ENCODE peak calls at places on chromosomes 16 and 17, in seven cellular contexts. Y is H9, I is H1, Q is mesendoderm, J is IMR-90, P is mesenchymal stem cell, K is trophoblast cell. S is an unnamed sample. For H3K4me1, the result is how much of the 10 kb centered on the place peaks cover.

GRCh38 chr16:84874983-84875382 is 55.2 kb downstream of the CRISPLD2 start:
- DNase-seq in Y (no peak), I (no peak), Q (no peak), J (peak), P (peak), K (no peak), S (no peak)

GRCh38 chr16:4517812-4518211 is 20.8 kb downstream of the CDIP1 start:
- DNase-seq in Y (peak), I (no peak), Q (peak), J (peak), P (peak), K (no peak), S (peak)

GRCh38 chr17:67125924-67126323 is 81.6 kb downstream of the CACNG1 start:
- DNase-seq in Y (no peak), I (no peak), Q (peak), J (no peak), P (no peak), K (peak), S (no peak)

GRCh38 chr16:50485232-50485631 is 63.0 kb upstream of the NKD1 start:
- DNase-seq in Y (no peak), I (no peak), Q (no peak), J (no peak), P (no peak), K (no peak), S (no peak)

GRCh38 chr17:61063528-61063927 is 336.1 kb upstream of the TBX2 start:
- DNase-seq in Y (no peak), I (no peak), Q (no peak), J (no peak), P (no peak), K (no peak), S (no peak)

GRCh38 chr16:50273382-50273690 is 7.0 kb downstream of the ADCY7 start:
- DNase-seq in Y (no peak), I (no peak), Q (no peak), J (no peak), P (no peak), K (no peak), S (no peak)

GRCh38 chr17:49783051-49783715 is 5.3 kb upstream of the KAT7 start:
- DNase-seq in Y (no peak), I (no peak), Q (no peak), J (no peak), P (no peak), K (no peak), S (no peak)

GRCh38 chr17:75720656-75721462 is at the start of gene ITGB4:
- DNase-seq in Y (peak), I (peak), Q (peak), J (no peak), P (no peak), K (peak), S (peak)

GRCh38 chr17:33284022-33284421 is 9.1 kb downstream of the ASIC2 start:
- DNase-seq in Y (no peak), I (no peak), Q (no peak), J (peak), P (peak), K (no peak), S (no peak)

GRCh38 chr16:80935691-80936090 is 71.0 kb downstream of the CMC2 start:
- DNase-seq in Y (no peak), I (no peak), Q (no peak), J (no peak), P (no peak), K (no peak), S (no peak)

GRCh38 chr17:79715318-79716182 is 15.2 kb upstream of the ENPP7 start:
- DNase-seq in Y (no peak), I (no peak), Q (no peak), J (no peak), P (no peak), K (no peak), S (no peak)

GRCh38 chr16:24845726-24846547 is at the start of gene SLC5A11:
- DNase-seq in Y (no peak), I (no peak), Q (no peak), J (no peak), P (no peak), K (no peak), S (no peak)

DNA sequence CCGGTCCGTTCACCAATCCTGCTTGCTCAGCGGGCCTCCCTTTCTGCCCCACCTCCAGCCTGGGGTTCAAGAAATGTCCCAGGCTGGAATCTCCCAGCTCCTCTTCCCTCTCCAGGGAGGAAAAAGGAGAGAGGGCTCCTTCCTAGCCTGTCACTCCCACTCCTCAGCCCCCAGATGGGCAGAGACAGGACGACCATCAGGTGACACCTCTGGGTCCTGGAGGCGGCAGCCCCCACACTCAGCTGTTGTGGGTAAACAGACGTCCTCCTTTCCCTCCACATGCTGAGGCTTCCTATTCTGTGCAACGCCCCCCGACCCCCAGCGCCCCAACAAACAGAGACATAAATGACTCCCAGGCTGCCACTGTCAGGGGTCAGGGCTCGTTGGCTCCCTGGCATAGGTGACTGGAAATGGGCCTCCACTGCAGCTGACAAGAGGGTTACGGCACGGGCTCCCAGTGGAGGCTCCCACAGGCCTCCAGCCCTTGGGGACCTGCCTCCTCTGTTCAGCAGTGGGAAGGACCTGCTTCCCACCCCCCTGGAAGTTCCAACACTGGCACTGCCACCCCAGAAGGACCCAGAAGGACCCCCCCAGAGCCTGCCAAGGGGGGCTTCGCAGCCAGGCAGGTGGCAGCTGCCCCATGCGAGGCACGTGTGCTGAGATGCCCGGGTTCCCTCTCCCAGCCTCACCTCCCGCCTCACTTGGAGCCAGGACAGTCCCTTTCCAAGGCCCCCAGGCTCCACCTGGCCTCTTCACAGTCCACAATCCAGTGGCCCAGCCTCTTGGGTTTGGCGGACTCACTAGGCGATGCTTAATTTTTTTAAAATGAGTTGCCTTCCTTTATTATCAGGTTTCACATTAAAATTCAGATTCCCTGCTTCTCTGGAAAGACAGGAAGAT is 232.3 kb downstream of the KATNIP start:
- DNase-seq in Y (no peak), I (no peak), Q (no peak), J (no peak), P (no peak), K (no peak), S (no peak)
- H3K4me1 ChIP-seq in Y (under half), I (under half), Q (under half), J (under half), P (under half), K (under half), S (under half)

DNA sequence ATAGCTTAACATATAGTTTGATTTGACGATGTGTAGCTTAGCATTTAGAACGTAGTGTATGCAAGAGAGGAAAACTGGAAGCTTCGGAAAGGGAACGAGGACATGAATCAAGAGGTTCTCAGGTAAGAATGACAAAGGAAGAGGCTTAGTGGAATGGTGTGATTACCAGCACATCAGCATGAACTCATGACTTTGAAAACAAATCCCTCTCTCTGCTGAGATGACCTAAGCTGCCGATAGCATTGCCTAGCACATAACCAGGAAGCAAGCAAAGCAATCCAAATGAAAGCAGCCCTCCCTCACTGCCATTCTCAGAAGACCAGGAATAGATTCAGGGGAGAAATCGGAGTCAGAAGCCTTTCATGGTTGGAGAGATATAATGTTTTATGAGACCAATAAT is 51.3 kb upstream of the CCL1 start:
- DNase-seq in Y (peak), I (no peak), Q (peak), J (no peak), P (no peak), K (no peak), S (no peak)
- H2AK5ac ChIP-seq in Y (no peak), I (no peak), Q (no peak), J (no peak), P (no peak), K (no peak), S (no peak)

GRCh38 chr16:2474877-2475412 is at the start of gene TBC1D24:
- DNase-seq in Y (peak), I (no peak), Q (peak), J (peak), P (peak), K (peak), S (peak)
- H3K4me1 ChIP-seq in Y (under half), I (under half), Q (under half), J (under half), P (under half), K (under half), S (under half)

GRCh38 chr16:14374451-14375131 is 255.5 kb downstream of the PARN start:
- DNase-seq in Y (no peak), I (no peak), Q (no peak), J (no peak), P (no peak), K (peak), S (no peak)
- H2AK5ac ChIP-seq in Y (no peak), I (no peak), Q (no peak), J (no peak), P (peak), K (no peak), S (peak)

GRCh38 chr16:29811896-29812665 is at the start of gene PRRT2:
- DNase-seq in Y (peak), I (no peak), Q (peak), J (peak), P (peak), K (peak), S (peak)
- H3K4me1 ChIP-seq in Y (under half), I (under half), Q (under half), J (under half), P (half or more), K (under half), S (half or more)

DNA sequence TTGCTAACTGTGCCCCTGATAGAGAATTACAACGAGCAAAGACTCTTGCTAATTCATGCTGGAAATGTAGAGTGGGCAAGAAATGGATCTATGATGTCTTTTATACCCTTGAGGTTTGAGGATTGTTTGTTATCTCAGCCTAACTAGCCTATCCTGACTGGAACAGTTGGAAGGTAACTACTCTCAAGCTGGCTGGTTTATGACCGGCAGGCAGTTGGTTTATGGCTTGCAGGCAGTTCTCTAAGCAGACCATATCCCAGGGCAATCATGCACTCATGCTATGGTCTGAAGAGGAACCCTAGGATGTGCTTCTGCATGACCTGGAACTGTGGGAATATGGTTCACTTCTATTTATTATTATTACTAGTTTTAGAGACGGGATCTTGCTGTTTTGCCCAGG is 49.1 kb downstream of the LYRM1 start:
- DNase-seq in Y (no peak), I (no peak), Q (no peak), J (no peak), P (no peak), K (no peak), S (no peak)
- H2AK5ac ChIP-seq in Y (no peak), I (no peak), Q (no peak), J (no peak), P (no peak), K (no peak), S (no peak)

GRCh38 chr17:732788-733720 is 658 bp downstream of the TLCD3A start:
- DNase-seq in Y (no peak), I (no peak), Q (peak), J (peak), P (peak), K (no peak), S (no peak)
- H3K4me1 ChIP-seq in Y (under half), I (under half), Q (under half), J (under half), P (under half), K (under half), S (under half)

GRCh38 chr17:57704448-57704847 is 40.7 kb downstream of the CCDC182 start:
- DNase-seq in Y (no peak), I (no peak), Q (no peak), J (no peak), P (no peak), K (no peak), S (no peak)

GRCh38 chr17:57706761-57707160 is 38.3 kb downstream of the CCDC182 start:
- DNase-seq in Y (no peak), I (no peak), Q (no peak), J (no peak), P (no peak), K (no peak), S (no peak)

GRCh38 chr17:57705921-57706695 is 39.0 kb downstream of the CCDC182 start:
- DNase-seq in Y (no peak), I (no peak), Q (no peak), J (no peak), P (no peak), K (no peak), S (no peak)

GRCh38 chr17:57707892-57708291 is 37.2 kb downstream of the CCDC182 start:
- DNase-seq in Y (peak), I (no peak), Q (peak), J (peak), P (peak), K (no peak), S (peak)

GRCh38 chr17:57708401-57708800 is 36.7 kb downstream of the CCDC182 start:
- DNase-seq in Y (no peak), I (no peak), Q (peak), J (no peak), P (peak), K (no peak), S (no peak)
- H2AK5ac ChIP-seq in Y (no peak), I (no peak), Q (no peak), J (no peak), P (no peak), K (no peak), S (no peak)